ENCODE peak calls at places on chromosome 13, in six cellular contexts. F is H1, U is trophoblast cell, H is IMR-90, Y is mesendoderm, N is neuronal stem cell. K is an unnamed sample.

GRCh38 chr13:41411536-41411935 is 45.8 kb upstream of the RGCC start:
- DNase-seq in U (no peak), H (peak; percentile 71), F (no peak), N (peak; percentile 24), Y (peak; percentile 65), K (peak; percentile 65)

GRCh38 chr13:44373601-44374347 is at the start of gene SERP2:
- DNase-seq in N (peak; percentile 41), U (no peak), Y (peak; percentile 76), F (peak; percentile 49), H (no peak), K (no peak)

GRCh38 chr13:97258801-97259200 is 36.7 kb downstream of the MBNL2 start:
- DNase-seq in U (no peak), N (no peak), F (no peak), Y (peak; percentile 42), H (peak; percentile 64), K (peak; percentile 66)

GRCh38 chr13:105073041-105073440 is 1462.4 kb downstream of the EFNB2 start:
- DNase-seq in U (no peak), H (no peak), N (no peak), Y (no peak), F (no peak), K (no peak)

GRCh38 chr13:110523838-110524237 is 37.7 kb downstream of the RAB20 start:
- DNase-seq in F (no peak), U (no peak), N (no peak), Y (no peak), H (no peak), K (no peak)

GRCh38 chr13:31951215-31951678 is 80.3 kb upstream of the FRY start:
- DNase-seq in Y (peak; percentile 19), N (no peak), F (no peak), U (peak; percentile 64), H (peak; percentile 70), K (peak; percentile 82)

GRCh38 chr13:40408602-40409001 is 257.8 kb downstream of the FOXO1 start:
- DNase-seq in Y (no peak), U (no peak), F (no peak), H (peak; percentile 44), N (no peak), K (peak; percentile 42)

GRCh38 chr13:27678306-27679040 is 56.8 kb downstream of the POLR1D start:
- DNase-seq in N (no peak), F (no peak), H (peak; percentile 48), Y (no peak), U (peak; percentile 65), K (no peak)

GRCh38 chr13:94329754-94330551 is 149.5 kb downstream of the DCT start:
- DNase-seq in F (no peak), Y (no peak), N (no peak), U (no peak), H (peak; percentile 95), K (peak; percentile 94)

GRCh38 chr13:85265296-85265695 is 533.9 kb downstream of the SLITRK6 start:
- DNase-seq in H (no peak), U (no peak), N (no peak), Y (no peak), F (no peak), K (no peak)

GRCh38 chr13:94305934-94306333 is 173.5 kb downstream of the DCT start:
- DNase-seq in H (peak; percentile 18), U (no peak), N (no peak), F (no peak), Y (no peak), K (peak; percentile 30)

GRCh38 chr13:27476943-27477681 is 26.7 kb upstream of the MTIF3 start:
- DNase-seq in Y (no peak), U (no peak), N (no peak), H (peak; percentile 50), F (no peak), K (peak; percentile 44)

GRCh38 chr13:110116072-110116487 is 190.9 kb downstream of the COL4A1 start:
- DNase-seq in U (peak; percentile 92), N (peak; percentile 61), Y (peak; percentile 77), F (no peak), H (peak; percentile 60), K (peak; percentile 86)

GRCh38 chr13:80000679-80001509 is 340.0 kb downstream of the SPRY2 start:
- DNase-seq in U (no peak), N (no peak), Y (no peak), F (no peak), H (no peak), K (no peak)

GRCh38 chr13:66933994-66934393 is 296.1 kb downstream of the PCDH9 start:
- DNase-seq in H (peak; percentile 90), U (no peak), N (no peak), F (no peak), Y (no peak), K (peak; percentile 38)

GRCh38 chr13:20353973-20354372 is 121.9 kb upstream of the GJB6 start:
- DNase-seq in H (peak; percentile 67), N (no peak), Y (no peak), U (peak; percentile 28), F (no peak), K (peak; percentile 58)

GRCh38 chr13:55583953-55584593 is 1556.6 kb upstream of the PRR20A start:
- DNase-seq in H (no peak), U (no peak), Y (peak; percentile 30), F (no peak), N (no peak), K (no peak)

GRCh38 chr13:98202026-98202425 is 25.0 kb upstream of the RNF113B start:
- DNase-seq in F (no peak), H (no peak), U (no peak), N (no peak), Y (no peak), K (no peak)

GRCh38 chr13:32642858-32643257 is 56.6 kb downstream of the PDS5B start:
- DNase-seq in Y (no peak), F (no peak), U (no peak), H (no peak), N (no peak), K (no peak)

GRCh38 chr13:94984974-94985373 is 272.6 kb upstream of the SOX21 start:
- DNase-seq in H (no peak), F (no peak), N (no peak), U (no peak), Y (no peak), K (no peak)

GRCh38 chr13:114284680-114285079 is 3.3 kb downstream of the UPF3A start:
- DNase-seq in F (no peak), N (no peak), U (no peak), H (no peak), Y (no peak), K (no peak)

GRCh38 chr13:44755872-44756271 is 179.7 kb upstream of the TSC22D1 start:
- DNase-seq in Y (no peak), U (no peak), F (no peak), N (no peak), H (peak; percentile 56), K (peak; percentile 28)

GRCh38 chr13:31431722-31432137 is 232.0 kb downstream of the B3GLCT start:
- DNase-seq in F (peak; percentile 17), Y (peak; percentile 53), H (peak; percentile 28), U (peak; percentile 31), N (peak; percentile 49), K (peak; percentile 34)

GRCh38 chr13:31056650-31057275 is 104.9 kb downstream of the HSPH1 start:
- DNase-seq in F (no peak), H (peak; percentile 35), U (no peak), Y (peak; percentile 21), N (no peak), K (peak; percentile 29)

GRCh38 chr13:110263906-110264305 is 43.1 kb downstream of the COL4A1 start:
- DNase-seq in F (no peak), Y (peak; percentile 23), U (no peak), N (no peak), H (no peak), K (no peak)

GRCh38 chr13:50646070-50646469 is 197.4 kb downstream of the DLEU7 start:
- DNase-seq in N (no peak), U (peak; percentile 93), Y (no peak), F (no peak), H (no peak), K (no peak)

GRCh38 chr13:33634526-33635111 is 183.3 kb upstream of the RFC3 start:
- DNase-seq in Y (no peak), N (no peak), U (peak; percentile 13), H (no peak), F (no peak), K (no peak)

GRCh38 chr13:46675016-46675415 is 121.9 kb downstream of the ESD start:
- DNase-seq in Y (no peak), U (no peak), F (no peak), N (no peak), H (no peak), K (no peak)

GRCh38 chr13:25181597-25181996 is 9.5 kb upstream of the AMER2 start:
- DNase-seq in U (no peak), H (no peak), Y (no peak), N (no peak), F (no peak), K (no peak)

DNA sequence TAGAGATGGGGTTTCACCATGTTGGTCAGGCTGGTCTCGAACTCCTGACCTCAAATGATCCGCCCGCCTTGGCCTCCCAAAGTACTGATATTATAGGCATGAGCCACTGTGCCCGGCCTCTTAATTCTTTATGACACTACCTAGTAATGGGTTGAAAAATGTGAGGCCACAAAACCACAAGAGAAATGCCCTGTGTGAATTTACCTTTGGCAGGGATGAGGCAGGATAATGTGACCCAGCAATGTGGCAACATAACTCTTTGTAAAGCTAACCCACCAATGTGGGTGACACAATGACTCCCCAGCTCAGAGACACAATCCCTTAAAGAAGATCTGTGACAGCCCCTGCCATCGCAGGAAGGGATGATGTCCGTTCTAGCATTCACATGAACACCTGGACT is 533.1 kb downstream of the KLF5 start:
- DNase-seq in U (no peak), Y (no peak), N (no peak), H (no peak), F (no peak), K (no peak)
- H3K18ac ChIP-seq in U (no peak overlapping the region), Y (no peak overlapping the region), N (no peak overlapping the region), H (no peak overlapping the region), F (no peak overlapping the region), K (no peak overlapping the region)

GRCh38 chr13:102710261-102710679 is 15.4 kb upstream of the METTL21C start:
- DNase-seq in U (peak; percentile 77), Y (no peak), N (no peak), F (no peak), H (peak; percentile 13), K (peak; percentile 7)
- H4K8ac ChIP-seq in U (no peak overlapping the region), Y (no peak overlapping the region), N (no peak overlapping the region), F (no peak overlapping the region), H (no peak overlapping the region), K (no peak overlapping the region)

GRCh38 chr13:21632196-21632595 is 28.2 kb upstream of the MICU2 start:
- DNase-seq in Y (no peak), H (no peak), F (no peak), N (no peak), U (no peak), K (no peak)

GRCh38 chr13:21638319-21639282 is 32.3 kb upstream of the FGF9 start:
- DNase-seq in F (no peak), U (peak; percentile 31), H (peak; percentile 4), N (peak; percentile 35), Y (peak; percentile 7), K (peak; percentile 40)

GRCh38 chr13:21639604-21640003 is 31.3 kb upstream of the FGF9 start:
- DNase-seq in H (no peak), Y (no peak), N (peak; percentile 66), F (no peak), U (no peak), K (no peak)

GRCh38 chr13:21641629-21642028 is 29.2 kb upstream of the FGF9 start:
- DNase-seq in U (no peak), F (no peak), N (no peak), H (no peak), Y (no peak), K (no peak)

GRCh38 chr13:21637296-21637695 is 33.3 kb upstream of the MICU2 start:
- DNase-seq in U (no peak), N (no peak), F (no peak), H (peak; percentile 43), Y (no peak), K (no peak)
- H3K4me3 ChIP-seq in U (no peak overlapping the region), N (peak overlapping the region; percentile 1), F (no peak overlapping the region), H (no peak overlapping the region), Y (no peak overlapping the region), K (no peak overlapping the region)

GRCh38 chr13:99498304-99499161 is 2.7 kb upstream of the TM9SF2 start:
- DNase-seq in H (peak; percentile 95), U (peak; percentile 98), F (peak; percentile 98), Y (peak; percentile 99), N (peak; percentile 94), K (peak; percentile 97)
- H3K18ac ChIP-seq in H (peak overlapping the region; percentile 13), U (peak overlapping the region; percentile 16), F (peak overlapping the region; percentile 81), Y (peak overlapping the region; percentile 97), N (peak overlapping the region; percentile 63), K (peak overlapping the region; percentile 52)